ENCODE peak calls at places on chromosomes 1 and 21, in ten cellular contexts. One of them, this sample, is unnamed.

GRCh38 chr1:99264201-99265021 is at the start of gene PLPPR4:
- DNase-seq in choroid plexus epithelial cell: peak; percentile 10
- DNase-seq in coronary artery: peak; percentile 73
- DNase-seq in foreskin fibroblast: peak; percentile 21
- DNase-seq in Panc1: no peak
- DNase-seq in fibroblast of the aortic adventitia: peak; percentile 14
- DNase-seq in cardiac fibroblast: peak; percentile 30
- DNase-seq in stomach: peak; percentile 27
- DNase-seq in SK-N-SH: peak; percentile 85
- DNase-seq in hepatocyte: peak; percentile 68
- DNase-seq in this sample: no peak

GRCh38 chr1:10969267-10969970 is 43.0 kb upstream of the TARDBP start:
- DNase-seq in cardiac fibroblast: no peak
- DNase-seq in stomach: no peak
- DNase-seq in coronary artery: no peak
- DNase-seq in foreskin fibroblast: no peak
- DNase-seq in Panc1: no peak
- DNase-seq in fibroblast of the aortic adventitia: no peak
- DNase-seq in hepatocyte: no peak
- DNase-seq in choroid plexus epithelial cell: no peak
- DNase-seq in SK-N-SH: no peak
- DNase-seq in this sample: no peak

GRCh38 chr1:64864018-64864945 is 102.1 kb downstream of the JAK1 start:
- DNase-seq in fibroblast of the aortic adventitia: no peak
- DNase-seq in foreskin fibroblast: no peak
- DNase-seq in SK-N-SH: no peak
- DNase-seq in hepatocyte: no peak
- DNase-seq in choroid plexus epithelial cell: peak; percentile 47
- DNase-seq in coronary artery: no peak
- DNase-seq in cardiac fibroblast: peak; percentile 50
- DNase-seq in stomach: peak; percentile 61
- DNase-seq in Panc1: no peak
- DNase-seq in this sample: no peak

GRCh38 chr1:84961316-84961715 is 35.6 kb downstream of the MCOLN2 start:
- DNase-seq in hepatocyte: no peak
- DNase-seq in coronary artery: no peak
- DNase-seq in stomach: no peak
- DNase-seq in Panc1: no peak
- DNase-seq in foreskin fibroblast: no peak
- DNase-seq in SK-N-SH: no peak
- DNase-seq in fibroblast of the aortic adventitia: peak; percentile 58
- DNase-seq in cardiac fibroblast: peak; percentile 11
- DNase-seq in choroid plexus epithelial cell: peak; percentile 46
- DNase-seq in this sample: no peak

GRCh38 chr1:103123321-103123720 is 15.0 kb upstream of the COL11A1 start:
- DNase-seq in coronary artery: no peak
- DNase-seq in foreskin fibroblast: no peak
- DNase-seq in fibroblast of the aortic adventitia: no peak
- DNase-seq in SK-N-SH: no peak
- DNase-seq in choroid plexus epithelial cell: no peak
- DNase-seq in hepatocyte: no peak
- DNase-seq in Panc1: no peak
- DNase-seq in stomach: no peak
- DNase-seq in cardiac fibroblast: no peak
- DNase-seq in this sample: no peak

GRCh38 chr1:60088620-60089155 is 15.1 kb upstream of the C1orf87 start:
- DNase-seq in fibroblast of the aortic adventitia: peak; percentile 23
- DNase-seq in coronary artery: no peak
- DNase-seq in cardiac fibroblast: peak; percentile 18
- DNase-seq in hepatocyte: no peak
- DNase-seq in SK-N-SH: no peak
- DNase-seq in choroid plexus epithelial cell: peak; percentile 37
- DNase-seq in foreskin fibroblast: no peak
- DNase-seq in Panc1: no peak
- DNase-seq in stomach: no peak
- DNase-seq in this sample: no peak

GRCh38 chr1:52127181-52128175 is 14.4 kb upstream of the ZFYVE9 start:
- DNase-seq in fibroblast of the aortic adventitia: peak; percentile 83
- DNase-seq in SK-N-SH: peak; percentile 62
- DNase-seq in cardiac fibroblast: peak; percentile 85
- DNase-seq in choroid plexus epithelial cell: peak; percentile 90
- DNase-seq in foreskin fibroblast: peak; percentile 59
- DNase-seq in stomach: no peak
- DNase-seq in coronary artery: no peak
- DNase-seq in hepatocyte: peak; percentile 61
- DNase-seq in Panc1: peak; percentile 52
- DNase-seq in this sample: peak; percentile 17

GRCh38 chr1:53697671-53698380 is 41.1 kb downstream of the GLIS1 start:
- DNase-seq in foreskin fibroblast: peak; percentile 84
- DNase-seq in choroid plexus epithelial cell: peak; percentile 20
- DNase-seq in cardiac fibroblast: peak; percentile 62
- DNase-seq in hepatocyte: no peak
- DNase-seq in SK-N-SH: no peak
- DNase-seq in stomach: no peak
- DNase-seq in coronary artery: no peak
- DNase-seq in Panc1: no peak
- DNase-seq in fibroblast of the aortic adventitia: peak; percentile 64
- DNase-seq in this sample: no peak

GRCh38 chr1:156677616-156678596 is 699 bp upstream of the NES start:
- DNase-seq in SK-N-SH: peak; percentile 78
- DNase-seq in cardiac fibroblast: peak; percentile 91
- DNase-seq in foreskin fibroblast: peak; percentile 78
- DNase-seq in hepatocyte: peak; percentile 85
- DNase-seq in stomach: peak; percentile 54
- DNase-seq in fibroblast of the aortic adventitia: peak; percentile 92
- DNase-seq in choroid plexus epithelial cell: peak; percentile 90
- DNase-seq in coronary artery: no peak
- DNase-seq in Panc1: no peak
- DNase-seq in this sample: no peak

GRCh38 chr1:92484472-92485373 is 2.0 kb downstream of the GFI1 start:
- DNase-seq in coronary artery: no peak
- DNase-seq in choroid plexus epithelial cell: no peak
- DNase-seq in SK-N-SH: peak; percentile 51
- DNase-seq in hepatocyte: peak; percentile 19
- DNase-seq in foreskin fibroblast: no peak
- DNase-seq in stomach: peak; percentile 48
- DNase-seq in cardiac fibroblast: peak; percentile 18
- DNase-seq in fibroblast of the aortic adventitia: peak; percentile 14
- DNase-seq in Panc1: no peak
- DNase-seq in this sample: no peak

GRCh38 chr1:101239095-101240040 is 2.5 kb downstream of the S1PR1 start:
- DNase-seq in Panc1: no peak
- DNase-seq in stomach: no peak
- DNase-seq in SK-N-SH: no peak
- DNase-seq in cardiac fibroblast: no peak
- DNase-seq in coronary artery: no peak
- DNase-seq in choroid plexus epithelial cell: no peak
- DNase-seq in hepatocyte: no peak
- DNase-seq in fibroblast of the aortic adventitia: no peak
- DNase-seq in foreskin fibroblast: no peak
- DNase-seq in this sample: no peak

GRCh38 chr1:234628099-234628498 is 18.1 kb upstream of the IRF2BP2 start:
- DNase-seq in fibroblast of the aortic adventitia: peak; percentile 89
- DNase-seq in Panc1: no peak
- DNase-seq in cardiac fibroblast: peak; percentile 93
- DNase-seq in hepatocyte: no peak
- DNase-seq in coronary artery: no peak
- DNase-seq in foreskin fibroblast: peak; percentile 88
- DNase-seq in stomach: peak; percentile 64
- DNase-seq in choroid plexus epithelial cell: peak; percentile 84
- DNase-seq in SK-N-SH: no peak
- DNase-seq in this sample: no peak

GRCh38 chr1:15574741-15575140 is 10.1 kb downstream of the AGMAT start:
- DNase-seq in fibroblast of the aortic adventitia: no peak
- DNase-seq in coronary artery: no peak
- DNase-seq in hepatocyte: no peak
- DNase-seq in SK-N-SH: no peak
- DNase-seq in cardiac fibroblast: no peak
- DNase-seq in stomach: no peak
- DNase-seq in Panc1: no peak
- DNase-seq in choroid plexus epithelial cell: no peak
- DNase-seq in foreskin fibroblast: no peak
- DNase-seq in this sample: no peak

GRCh38 chr1:8092603-8093141 is 66.6 kb upstream of the ERRFI1 start:
- DNase-seq in hepatocyte: no peak
- DNase-seq in stomach: no peak
- DNase-seq in choroid plexus epithelial cell: no peak
- DNase-seq in cardiac fibroblast: no peak
- DNase-seq in coronary artery: no peak
- DNase-seq in Panc1: no peak
- DNase-seq in SK-N-SH: no peak
- DNase-seq in fibroblast of the aortic adventitia: no peak
- DNase-seq in foreskin fibroblast: no peak
- DNase-seq in this sample: no peak

GRCh38 chr1:4838231-4838630 is 183.8 kb downstream of the AJAP1 start:
- DNase-seq in stomach: no peak
- DNase-seq in cardiac fibroblast: no peak
- DNase-seq in hepatocyte: no peak
- DNase-seq in fibroblast of the aortic adventitia: no peak
- DNase-seq in foreskin fibroblast: no peak
- DNase-seq in coronary artery: no peak
- DNase-seq in SK-N-SH: no peak
- DNase-seq in choroid plexus epithelial cell: no peak
- DNase-seq in Panc1: no peak
- DNase-seq in this sample: no peak

GRCh38 chr1:55214903-55215193 is 316 bp downstream of the USP24 start:
- DNase-seq in cardiac fibroblast: no peak
- DNase-seq in choroid plexus epithelial cell: peak; percentile 51
- DNase-seq in foreskin fibroblast: no peak
- DNase-seq in fibroblast of the aortic adventitia: no peak
- DNase-seq in stomach: peak; percentile 27
- DNase-seq in hepatocyte: peak; percentile 61
- DNase-seq in SK-N-SH: peak; percentile 85
- DNase-seq in coronary artery: no peak
- DNase-seq in Panc1: no peak
- DNase-seq in this sample: no peak

GRCh38 chr1:234963904-234964702 is 164.5 kb downstream of the TOMM20 start:
- DNase-seq in hepatocyte: peak; percentile 60
- DNase-seq in fibroblast of the aortic adventitia: peak; percentile 45
- DNase-seq in cardiac fibroblast: no peak
- DNase-seq in coronary artery: peak; percentile 62
- DNase-seq in Panc1: no peak
- DNase-seq in stomach: peak; percentile 66
- DNase-seq in choroid plexus epithelial cell: no peak
- DNase-seq in SK-N-SH: no peak
- DNase-seq in foreskin fibroblast: no peak
- DNase-seq in this sample: no peak

GRCh38 chr1:112298558-112298957 is 97.5 kb upstream of the CTTNBP2NL start:
- DNase-seq in Panc1: peak; percentile 5
- DNase-seq in fibroblast of the aortic adventitia: peak; percentile 59
- DNase-seq in hepatocyte: peak; percentile 54
- DNase-seq in choroid plexus epithelial cell: peak; percentile 71
- DNase-seq in SK-N-SH: peak; percentile 42
- DNase-seq in stomach: peak; percentile 29
- DNase-seq in foreskin fibroblast: peak; percentile 43
- DNase-seq in coronary artery: no peak
- DNase-seq in cardiac fibroblast: peak; percentile 72
- DNase-seq in this sample: peak; percentile 4

GRCh38 chr1:88877382-88877825 is 14.0 kb downstream of the GTF2B start:
- DNase-seq in choroid plexus epithelial cell: peak; percentile 54
- DNase-seq in hepatocyte: peak; percentile 41
- DNase-seq in fibroblast of the aortic adventitia: peak; percentile 61
- DNase-seq in Panc1: no peak
- DNase-seq in stomach: no peak
- DNase-seq in foreskin fibroblast: peak; percentile 28
- DNase-seq in coronary artery: no peak
- DNase-seq in SK-N-SH: peak; percentile 23
- DNase-seq in cardiac fibroblast: peak; percentile 69
- DNase-seq in this sample: no peak

GRCh38 chr1:231937013-231937754 is 310.6 kb downstream of the DISC1 start:
- DNase-seq in stomach: no peak
- DNase-seq in SK-N-SH: peak; percentile 72
- DNase-seq in Panc1: no peak
- DNase-seq in choroid plexus epithelial cell: peak; percentile 28
- DNase-seq in foreskin fibroblast: no peak
- DNase-seq in coronary artery: no peak
- DNase-seq in fibroblast of the aortic adventitia: no peak
- DNase-seq in hepatocyte: peak; percentile 52
- DNase-seq in cardiac fibroblast: no peak
- DNase-seq in this sample: no peak

GRCh38 chr1:55155522-55155921 is 59.6 kb downstream of the USP24 start:
- DNase-seq in SK-N-SH: peak; percentile 17
- DNase-seq in coronary artery: no peak
- DNase-seq in Panc1: no peak
- DNase-seq in fibroblast of the aortic adventitia: no peak
- DNase-seq in cardiac fibroblast: peak; percentile 23
- DNase-seq in choroid plexus epithelial cell: peak; percentile 22
- DNase-seq in foreskin fibroblast: no peak
- DNase-seq in hepatocyte: no peak
- DNase-seq in stomach: peak; percentile 34
- DNase-seq in this sample: no peak

GRCh38 chr21:42781150-42781980 is 98.0 kb downstream of the WDR4 start:
- DNase-seq in cardiac fibroblast: no peak
- DNase-seq in stomach: peak; percentile 34
- DNase-seq in fibroblast of the aortic adventitia: no peak
- DNase-seq in SK-N-SH: peak; percentile 83
- DNase-seq in choroid plexus epithelial cell: no peak
- DNase-seq in foreskin fibroblast: no peak
- DNase-seq in Panc1: no peak
- DNase-seq in coronary artery: no peak
- DNase-seq in hepatocyte: peak; percentile 70
- DNase-seq in this sample: no peak
- TF ChIP-seq CTCF in cardiac fibroblast: no peak
- TF ChIP-seq CTCF in stomach: no peak
- TF ChIP-seq CTCF in fibroblast of the aortic adventitia: no peak
- TF ChIP-seq CTCF in SK-N-SH: no peak
- TF ChIP-seq CTCF in choroid plexus epithelial cell: no peak
- TF ChIP-seq CTCF in foreskin fibroblast: no peak
- TF ChIP-seq CTCF in Panc1: no peak
- TF ChIP-seq CTCF in coronary artery: no peak
- TF ChIP-seq CTCF in hepatocyte: peak; percentile 34
- TF ChIP-seq CTCF in this sample: no peak

GRCh38 chr1:237983507-237983906 is 92.8 kb upstream of the ZP4 start:
- DNase-seq in hepatocyte: no peak
- DNase-seq in SK-N-SH: no peak
- DNase-seq in stomach: no peak
- DNase-seq in coronary artery: no peak
- DNase-seq in foreskin fibroblast: no peak
- DNase-seq in Panc1: no peak
- DNase-seq in fibroblast of the aortic adventitia: no peak
- DNase-seq in cardiac fibroblast: no peak
- DNase-seq in choroid plexus epithelial cell: no peak
- DNase-seq in this sample: no peak
- H3K4me3 ChIP-seq in hepatocyte: no peak overlapping the region
- H3K4me3 ChIP-seq in SK-N-SH: no peak overlapping the region
- H3K4me3 ChIP-seq in stomach: no peak overlapping the region
- H3K4me3 ChIP-seq in coronary artery: no peak overlapping the region
- H3K4me3 ChIP-seq in foreskin fibroblast: no peak overlapping the region
- H3K4me3 ChIP-seq in Panc1: no peak overlapping the region
- H3K4me3 ChIP-seq in fibroblast of the aortic adventitia: no peak overlapping the region
- H3K4me3 ChIP-seq in cardiac fibroblast: no peak overlapping the region
- H3K4me3 ChIP-seq in choroid plexus epithelial cell: no peak overlapping the region
- H3K4me3 ChIP-seq in this sample: no peak overlapping the region

GRCh38 chr1:18120638-18121037 is 13.0 kb downstream of the IGSF21 start:
- DNase-seq in cardiac fibroblast: no peak
- DNase-seq in choroid plexus epithelial cell: no peak
- DNase-seq in hepatocyte: no peak
- DNase-seq in Panc1: no peak
- DNase-seq in coronary artery: no peak
- DNase-seq in stomach: no peak
- DNase-seq in fibroblast of the aortic adventitia: no peak
- DNase-seq in foreskin fibroblast: no peak
- DNase-seq in SK-N-SH: no peak
- DNase-seq in this sample: no peak
- TF ChIP-seq CTCF in cardiac fibroblast: no peak
- TF ChIP-seq CTCF in choroid plexus epithelial cell: no peak
- TF ChIP-seq CTCF in hepatocyte: no peak
- TF ChIP-seq CTCF in Panc1: no peak
- TF ChIP-seq CTCF in coronary artery: no peak
- TF ChIP-seq CTCF in stomach: no peak
- TF ChIP-seq CTCF in fibroblast of the aortic adventitia: no peak
- TF ChIP-seq CTCF in foreskin fibroblast: no peak
- TF ChIP-seq CTCF in SK-N-SH: no peak
- TF ChIP-seq CTCF in this sample: no peak

GRCh38 chr1:236063551-236063918 is 1.4 kb downstream of the NID1 start:
- DNase-seq in cardiac fibroblast: no peak
- DNase-seq in coronary artery: no peak
- DNase-seq in Panc1: no peak
- DNase-seq in stomach: no peak
- DNase-seq in hepatocyte: no peak
- DNase-seq in fibroblast of the aortic adventitia: no peak
- DNase-seq in SK-N-SH: no peak
- DNase-seq in foreskin fibroblast: no peak
- DNase-seq in choroid plexus epithelial cell: no peak
- DNase-seq in this sample: no peak
- H3K4me3 ChIP-seq in cardiac fibroblast: peak overlapping the region; percentile 87
- H3K4me3 ChIP-seq in coronary artery: peak overlapping the region; percentile 75
- H3K4me3 ChIP-seq in Panc1: peak overlapping the region; percentile 83
- H3K4me3 ChIP-seq in stomach: peak overlapping the region; percentile 97
- H3K4me3 ChIP-seq in hepatocyte: peak overlapping the region; percentile 79
- H3K4me3 ChIP-seq in fibroblast of the aortic adventitia: peak overlapping the region; percentile 85
- H3K4me3 ChIP-seq in SK-N-SH: peak overlapping the region; percentile 68
- H3K4me3 ChIP-seq in foreskin fibroblast: peak overlapping the region; percentile 96
- H3K4me3 ChIP-seq in choroid plexus epithelial cell: peak overlapping the region; percentile 89
- H3K4me3 ChIP-seq in this sample: peak overlapping the region; percentile 72

This sample was measured in AG04449.